ENCODE peak calls at places on chromosomes 2 and 18, in five cellular contexts. I, V, X, F and H are unnamed samples.

GRCh38 chr2:123303735-123304134 is 721.4 kb upstream of the CNTNAP5 start:
- DNase-seq in I (no peak), V (no peak), X (no peak), F (no peak), H (no peak)

GRCh38 chr2:222802502-222803196 is 58.2 kb upstream of the ACSL3 start:
- DNase-seq in I (no peak), V (no peak), X (no peak), F (no peak), H (no peak)

GRCh38 chr2:27159271-27159670 is 10.5 kb downstream of the TCF23 start:
- DNase-seq in I (no peak), V (no peak), X (no peak), F (no peak), H (no peak)

GRCh38 chr2:64661770-64662169 is 8.1 kb upstream of the SERTAD2 start:
- DNase-seq in I (no peak), V (no peak), X (no peak), F (no peak), H (no peak)

GRCh38 chr2:241302759-241303651 is 12.5 kb downstream of the HDLBP start:
- DNase-seq in I (no peak), V (no peak), X (no peak), F (no peak), H (no peak)

GRCh38 chr2:65661980-65662653 is 229.7 kb upstream of the SPRED2 start:
- DNase-seq in I (no peak), V (no peak), X (no peak), F (no peak), H (no peak)

GRCh38 chr2:240259201-240259923 is 118.9 kb upstream of the OTOS start:
- DNase-seq in I (no peak), V (peak), X (no peak), F (no peak), H (no peak)

GRCh38 chr2:43467889-43468288 is 127.9 kb downstream of the THADA start:
- DNase-seq in I (no peak), V (no peak), X (no peak), F (no peak), H (no peak)

GRCh38 chr18:12497296-12497695 is 89.6 kb downstream of the PRELID3A start:
- DNase-seq in I (no peak), V (no peak), X (no peak), F (no peak), H (no peak)

GRCh38 chr2:237483018-237483731 is 3.9 kb upstream of the MLPH start:
- DNase-seq in I (no peak), V (peak), X (no peak), F (no peak), H (peak)

GRCh38 chr2:112708968-112709367 is 11.9 kb upstream of the NT5DC4 start:
- DNase-seq in I (no peak), V (peak), X (no peak), F (no peak), H (no peak)

GRCh38 chr2:33405180-33406105 is 71.0 kb upstream of the RASGRP3 start:
- DNase-seq in I (no peak), V (no peak), X (no peak), F (no peak), H (no peak)

GRCh38 chr2:178298785-178299212 is 104.5 kb downstream of the OSBPL6 start:
- DNase-seq in I (no peak), V (no peak), X (no peak), F (no peak), H (no peak)

GRCh38 chr2:219228745-219229374 is 576 bp downstream of the ATG9A start:
- DNase-seq in I (no peak), V (no peak), X (no peak), F (no peak), H (no peak)

GRCh38 chr2:38174646-38175096 is 98.7 kb upstream of the CYP1B1 start:
- DNase-seq in I (no peak), V (no peak), X (no peak), F (no peak), H (no peak)

GRCh38 chr2:96499061-96499960 is 5.8 kb downstream of the NEURL3 start:
- DNase-seq in I (no peak), V (no peak), X (no peak), F (no peak), H (no peak)

GRCh38 chr2:135960598-135961551 is 24.6 kb downstream of the DARS1 start:
- DNase-seq in I (peak), V (no peak), X (no peak), F (no peak), H (no peak)

GRCh38 chr2:232772540-232772939 is 3.8 kb downstream of the KCNJ13 start:
- DNase-seq in I (no peak), V (no peak), X (no peak), F (no peak), H (no peak)